ENCODE peak calls at places on chromosome 13, in four cellular contexts. One of them, this sample, is unnamed.

GRCh38 chr13:49256841-49257240 is 9.1 kb downstream of the CDADC1 start:
- DNase-seq in H9: no peak
- DNase-seq in IMR-90: peak; percentile 10
- DNase-seq in H1: no peak
- DNase-seq in this sample: no peak

GRCh38 chr13:43684947-43685725 is 101.6 kb downstream of the ENOX1 start:
- DNase-seq in H9: no peak
- DNase-seq in IMR-90: no peak
- DNase-seq in H1: no peak
- DNase-seq in this sample: no peak

GRCh38 chr13:22717036-22717435 is 463.7 kb upstream of the SGCG start:
- DNase-seq in H9: no peak
- DNase-seq in IMR-90: no peak
- DNase-seq in H1: no peak
- DNase-seq in this sample: peak; percentile 3

GRCh38 chr13:70432276-70432805 is 324.1 kb upstream of the KLHL1 start:
- DNase-seq in H9: no peak
- DNase-seq in IMR-90: no peak
- DNase-seq in H1: no peak
- DNase-seq in this sample: peak; percentile 77

GRCh38 chr13:50731400-50731799 is 112.1 kb downstream of the DLEU7 start:
- DNase-seq in H9: no peak
- DNase-seq in IMR-90: peak; percentile 54
- DNase-seq in H1: no peak
- DNase-seq in this sample: no peak

GRCh38 chr13:66578305-66578704 is 651.8 kb downstream of the PCDH9 start:
- DNase-seq in H9: no peak
- DNase-seq in IMR-90: peak; percentile 26
- DNase-seq in H1: no peak
- DNase-seq in this sample: no peak

GRCh38 chr13:55569514-55569913 is 1571.2 kb upstream of the PRR20A start:
- DNase-seq in H9: no peak
- DNase-seq in IMR-90: no peak
- DNase-seq in H1: no peak
- DNase-seq in this sample: no peak

GRCh38 chr13:78806457-78806856 is 147.5 kb upstream of the OBI1 start:
- DNase-seq in H9: no peak
- DNase-seq in IMR-90: no peak
- DNase-seq in H1: no peak
- DNase-seq in this sample: peak; percentile 48

GRCh38 chr13:72537782-72538181 is 189.6 kb downstream of the MZT1 start:
- DNase-seq in H9: no peak
- DNase-seq in IMR-90: no peak
- DNase-seq in H1: no peak
- DNase-seq in this sample: no peak
- H2AK5ac ChIP-seq in H9: no peak overlapping the region
- H2AK5ac ChIP-seq in IMR-90: no peak overlapping the region
- H2AK5ac ChIP-seq in H1: no peak overlapping the region
- H2AK5ac ChIP-seq in this sample: no peak overlapping the region

GRCh38 chr13:110410000-110410399 is 102.9 kb downstream of the COL4A2 start:
- DNase-seq in H9: no peak
- DNase-seq in IMR-90: no peak
- DNase-seq in H1: no peak
- DNase-seq in this sample: no peak

GRCh38 chr13:110409581-110409992 is 102.5 kb downstream of the COL4A2 start:
- DNase-seq in H9: no peak
- DNase-seq in IMR-90: peak; percentile 68
- DNase-seq in H1: no peak
- DNase-seq in this sample: no peak

GRCh38 chr13:110412132-110412912 is 105.2 kb downstream of the COL4A2 start:
- DNase-seq in H9: peak; percentile 82
- DNase-seq in IMR-90: peak; percentile 100
- DNase-seq in H1: peak; percentile 89
- DNase-seq in this sample: peak; percentile 97

GRCh38 chr13:110411316-110412105 is 104.4 kb downstream of the COL4A2 start:
- DNase-seq in H9: no peak
- DNase-seq in IMR-90: no peak
- DNase-seq in H1: no peak
- DNase-seq in this sample: no peak

DNA sequence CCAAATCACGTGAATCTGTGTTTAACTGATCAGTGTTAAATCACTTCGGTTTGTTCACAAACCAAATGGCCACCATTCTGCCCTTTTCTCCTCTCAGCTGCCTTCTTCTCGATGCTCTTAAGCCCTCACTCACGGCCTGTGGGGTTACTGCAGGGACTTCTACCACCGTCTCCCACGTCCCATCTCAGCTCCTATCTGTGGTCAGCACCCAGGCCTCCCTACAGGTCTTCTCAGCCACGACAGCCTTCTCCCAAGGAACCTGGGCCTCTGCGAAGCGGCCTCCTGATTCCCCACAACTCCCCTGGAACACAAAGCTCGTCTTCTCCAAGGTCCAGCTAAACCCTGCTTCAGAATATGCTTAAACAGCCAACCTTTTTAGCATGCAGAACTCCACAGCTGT is 103.8 kb downstream of the COL4A2 start:
- DNase-seq in H9: no peak
- DNase-seq in IMR-90: no peak
- DNase-seq in H1: no peak
- DNase-seq in this sample: no peak
- H3K4me1 ChIP-seq in H9: peaks cover 5% of the 10 kb centered on the region
- H3K4me1 ChIP-seq in IMR-90: peaks cover 45% of the 10 kb centered on the region
- H3K4me1 ChIP-seq in H1: no peaks in the 10 kb centered on the region
- H3K4me1 ChIP-seq in this sample: peaks cover 8% of the 10 kb centered on the region

DNA sequence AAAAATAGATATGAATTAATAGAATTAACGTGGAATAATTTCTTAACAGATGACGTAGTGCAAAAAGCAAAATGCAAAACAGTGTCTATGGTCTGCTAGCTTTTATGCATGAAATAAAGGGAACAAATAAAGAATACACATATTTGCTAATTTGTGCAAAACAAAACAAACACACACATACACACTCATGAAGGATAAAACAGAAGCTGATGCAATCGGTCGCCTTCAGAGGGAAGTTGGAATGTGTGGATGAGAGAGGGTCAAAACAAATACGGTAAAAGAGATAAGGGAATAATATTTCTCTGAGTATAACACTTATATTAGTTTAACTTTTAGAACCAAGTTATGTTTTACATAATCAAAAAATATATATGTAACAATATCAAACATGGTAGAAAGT is 1160.9 kb upstream of the PCDH9 start:
- DNase-seq in H9: no peak
- DNase-seq in IMR-90: no peak
- DNase-seq in H1: no peak
- DNase-seq in this sample: no peak
- H4K5ac ChIP-seq in H9: no peak overlapping the region
- H4K5ac ChIP-seq in IMR-90: no peak overlapping the region
- H4K5ac ChIP-seq in H1: no peak overlapping the region
- H4K5ac ChIP-seq in this sample: no peak overlapping the region

GRCh38 chr13:24618219-24618955 is 61.8 kb upstream of the ATP12A start:
- DNase-seq in H9: no peak
- DNase-seq in IMR-90: no peak
- DNase-seq in H1: no peak
- DNase-seq in this sample: no peak
- H2AK5ac ChIP-seq in H9: no peak overlapping the region
- H2AK5ac ChIP-seq in IMR-90: no peak overlapping the region
- H2AK5ac ChIP-seq in H1: no peak overlapping the region
- H2AK5ac ChIP-seq in this sample: no peak overlapping the region

GRCh38 chr13:46629811-46630413 is 76.9 kb downstream of the LRCH1 start:
- DNase-seq in H9: no peak
- DNase-seq in IMR-90: no peak
- DNase-seq in H1: no peak
- DNase-seq in this sample: no peak
- H3K4me1 ChIP-seq in H9: peaks cover 5% of the 10 kb centered on the region
- H3K4me1 ChIP-seq in IMR-90: peaks cover 10% of the 10 kb centered on the region
- H3K4me1 ChIP-seq in H1: peaks cover 15% of the 10 kb centered on the region
- H3K4me1 ChIP-seq in this sample: peaks cover 8% of the 10 kb centered on the region

DNA sequence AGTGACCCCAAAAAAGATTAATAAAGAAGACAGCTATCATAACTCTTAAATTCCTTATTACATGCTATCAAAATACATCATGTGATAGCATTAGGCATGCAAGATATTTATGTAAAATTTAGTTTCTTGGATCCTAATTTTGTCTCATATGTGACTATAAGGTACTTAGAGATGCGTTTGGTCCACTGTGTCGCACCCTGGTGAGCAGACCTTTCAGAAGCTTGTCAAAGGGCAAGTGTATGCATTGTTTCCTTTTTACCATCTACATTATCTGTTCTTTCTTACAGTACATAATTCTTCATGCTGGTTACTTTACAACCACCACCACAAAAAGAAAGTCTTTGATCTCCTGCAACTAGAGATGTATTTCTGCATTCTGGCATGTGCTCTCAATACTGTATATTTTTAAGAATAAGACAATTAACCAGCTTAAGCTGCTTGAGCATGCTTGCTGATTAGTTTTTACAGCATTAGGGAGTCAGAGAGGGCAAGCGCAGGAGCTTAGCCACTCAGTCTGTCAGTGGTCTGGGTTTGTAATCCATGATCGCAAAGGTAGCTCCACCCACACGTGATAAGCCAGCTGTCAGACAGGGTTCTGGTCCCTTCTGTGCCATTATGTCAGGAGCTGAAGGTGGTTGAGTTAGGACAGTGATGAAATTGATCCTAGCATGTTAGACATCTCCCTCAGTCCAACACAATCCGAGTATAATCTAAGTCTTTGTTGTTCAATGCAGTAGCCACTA is 500.9 kb downstream of the MYO16 start:
- DNase-seq in H9: no peak
- DNase-seq in IMR-90: no peak
- DNase-seq in H1: no peak
- DNase-seq in this sample: peak; percentile 69
- H4K5ac ChIP-seq in H9: no peak overlapping the region
- H4K5ac ChIP-seq in IMR-90: no peak overlapping the region
- H4K5ac ChIP-seq in H1: no peak overlapping the region
- H4K5ac ChIP-seq in this sample: no peak overlapping the region

GRCh38 chr13:114341003-114341777 is 26.9 kb downstream of the CHAMP1 start:
- DNase-seq in H9: peak; percentile 53
- DNase-seq in IMR-90: no peak
- DNase-seq in H1: no peak
- DNase-seq in this sample: no peak
- H2AK5ac ChIP-seq in H9: no peak overlapping the region
- H2AK5ac ChIP-seq in IMR-90: no peak overlapping the region
- H2AK5ac ChIP-seq in H1: no peak overlapping the region
- H2AK5ac ChIP-seq in this sample: no peak overlapping the region

GRCh38 chr13:108917581-108917980 is 288.2 kb downstream of the MYO16 start:
- DNase-seq in H9: no peak
- DNase-seq in IMR-90: peak; percentile 37
- DNase-seq in H1: no peak
- DNase-seq in this sample: no peak

GRCh38 chr13:108915095-108915633 is 285.8 kb downstream of the MYO16 start:
- DNase-seq in H9: no peak
- DNase-seq in IMR-90: peak; percentile 50
- DNase-seq in H1: no peak
- DNase-seq in this sample: peak; percentile 37

GRCh38 chr13:108915634-108916497 is 286.5 kb downstream of the MYO16 start:
- DNase-seq in H9: peak; percentile 76
- DNase-seq in IMR-90: peak; percentile 88
- DNase-seq in H1: no peak
- DNase-seq in this sample: peak; percentile 92

DNA sequence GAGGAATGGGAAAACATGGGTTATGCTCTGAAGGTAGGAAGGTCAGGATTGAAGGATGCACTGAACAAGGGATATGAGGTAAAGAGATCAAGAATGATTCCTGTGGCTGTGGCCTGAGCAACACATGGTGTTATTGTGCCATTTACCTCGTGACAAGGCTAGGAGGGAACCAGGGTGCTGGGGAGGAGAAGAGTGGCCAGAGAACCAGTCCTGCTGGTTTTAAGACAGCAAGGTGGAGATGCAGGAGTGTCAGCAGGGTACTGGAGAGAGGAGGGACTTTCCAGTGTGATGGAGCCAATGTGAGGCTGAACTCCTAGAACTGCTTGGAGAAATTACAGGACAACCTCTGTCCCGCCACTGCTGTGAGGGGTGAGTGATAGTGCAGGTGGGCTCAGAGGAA is 282.4 kb downstream of the MYO16 start:
- DNase-seq in H9: no peak
- DNase-seq in IMR-90: no peak
- DNase-seq in H1: no peak
- DNase-seq in this sample: no peak
- H3K4me1 ChIP-seq in H9: no peaks in the 10 kb centered on the region
- H3K4me1 ChIP-seq in IMR-90: peaks cover 8% of the 10 kb centered on the region
- H3K4me1 ChIP-seq in H1: no peaks in the 10 kb centered on the region
- H3K4me1 ChIP-seq in this sample: no peaks in the 10 kb centered on the region

DNA sequence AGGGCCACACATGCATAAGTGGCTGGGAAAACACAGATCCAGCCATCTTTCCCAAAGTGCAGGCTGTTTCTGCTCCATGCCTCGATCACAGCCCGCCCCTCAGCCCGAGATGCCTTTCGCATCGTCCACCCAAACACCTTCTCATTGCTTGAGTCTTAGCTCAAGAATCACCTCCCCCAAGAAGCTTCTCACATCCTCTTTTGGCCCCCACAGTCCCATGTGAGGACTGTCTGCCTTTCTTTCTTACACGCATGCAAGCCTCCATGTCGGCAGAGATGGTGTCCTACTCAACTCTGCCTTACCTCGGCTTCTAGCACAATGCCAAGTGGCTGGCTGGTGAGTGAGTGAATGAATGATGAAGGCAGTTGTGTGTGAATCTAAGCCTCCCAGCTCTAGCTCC is 18.1 kb upstream of the GSX1 start:
- DNase-seq in H9: no peak
- DNase-seq in IMR-90: no peak
- DNase-seq in H1: no peak
- DNase-seq in this sample: no peak
- H4K5ac ChIP-seq in H9: no peak overlapping the region
- H4K5ac ChIP-seq in IMR-90: no peak overlapping the region
- H4K5ac ChIP-seq in H1: no peak overlapping the region
- H4K5ac ChIP-seq in this sample: no peak overlapping the region

This sample was measured in mesendoderm.